ENCODE peak calls at places on chromosomes 3 and 15, in seven cellular contexts. D, Y, F, E, G, V and I are unnamed samples.

GRCh38 chr3:106092792-106093191 is 224.0 kb upstream of the CBLB start:
- DNase-seq in D (no peak), V (no peak), G (no peak), E (no peak), F (no peak), Y (no peak), I (no peak)

GRCh38 chr3:160008979-160009378 is 20.3 kb downstream of the IL12A start:
- DNase-seq in V (no peak), G (no peak), D (no peak), E (no peak), Y (no peak), F (no peak), I (no peak)

GRCh38 chr3:194161181-194162045 is 25.5 kb downstream of the HES1 start:
- DNase-seq in F (no peak), G (no peak), E (no peak), Y (no peak), V (peak; percentile 88), D (no peak), I (no peak)

GRCh38 chr15:37096878-37097568 is 3.3 kb downstream of the MEIS2 start:
- DNase-seq in E (peak; percentile 74), F (no peak), G (no peak), D (no peak), Y (no peak), V (no peak), I (no peak)

GRCh38 chr3:41933154-41933676 is 28.7 kb downstream of the ULK4 start:
- DNase-seq in E (no peak), D (peak; percentile 62), G (no peak), V (peak; percentile 60), F (no peak), Y (no peak), I (no peak)

GRCh38 chr3:193240850-193241706 is at the start of gene PLAAT1:
- DNase-seq in G (peak; percentile 79), D (no peak), V (no peak), E (peak; percentile 89), F (peak; percentile 93), Y (peak; percentile 61), I (peak; percentile 46)

GRCh38 chr3:186099178-186099577 is 9.7 kb downstream of the ETV5 start:
- DNase-seq in D (peak; percentile 45), Y (peak; percentile 12), E (no peak), G (peak; percentile 52), F (peak; percentile 44), V (peak; percentile 42), I (peak; percentile 64)

GRCh38 chr3:109702252-109702651 is 364.9 kb upstream of the DPPA4 start:
- DNase-seq in Y (no peak), E (no peak), G (no peak), D (no peak), V (no peak), F (no peak), I (no peak)

GRCh38 chr3:62718515-62719320 is 156.5 kb downstream of the CADPS start:
- DNase-seq in Y (no peak), E (no peak), F (no peak), V (no peak), D (no peak), G (no peak), I (peak; percentile 42)

GRCh38 chr3:71172176-71172575 is 411.4 kb downstream of the FOXP1 start:
- DNase-seq in V (no peak), G (no peak), Y (no peak), D (no peak), F (no peak), E (no peak), I (no peak)

GRCh38 chr3:12308517-12308916 is 19.6 kb downstream of the PPARG start:
- DNase-seq in V (no peak), D (peak; percentile 67), G (no peak), F (no peak), E (no peak), Y (no peak), I (no peak)

GRCh38 chr3:48410205-48411040 is 19.5 kb downstream of the PLXNB1 start:
- DNase-seq in D (no peak), V (no peak), F (no peak), E (no peak), G (peak; percentile 6), Y (no peak), I (peak; percentile 1)

GRCh38 chr3:194139085-194139976 is 3.4 kb downstream of the HES1 start:
- DNase-seq in V (peak; percentile 77), F (peak; percentile 46), G (no peak), D (no peak), Y (no peak), E (peak; percentile 80), I (no peak)

GRCh38 chr3:153634683-153635082 is 472.7 kb downstream of the RAP2B start:
- DNase-seq in Y (no peak), G (no peak), E (no peak), F (no peak), V (no peak), D (no peak), I (no peak)

GRCh38 chr15:98904466-98905048 is 103.0 kb downstream of the PGPEP1L start:
- DNase-seq in E (peak; percentile 66), F (no peak), Y (peak; percentile 22), V (no peak), D (peak; percentile 39), G (no peak), I (peak; percentile 47)

GRCh38 chr3:99534951-99535704 is 103.3 kb upstream of the COL8A1 start:
- DNase-seq in G (no peak), Y (no peak), E (no peak), D (peak; percentile 85), F (peak; percentile 18), V (no peak), I (no peak)

GRCh38 chr3:52245322-52246263 is at the start of gene PPM1M:
- DNase-seq in G (peak; percentile 24), E (peak; percentile 83), Y (peak; percentile 67), F (peak; percentile 58), D (no peak), V (no peak), I (peak; percentile 46)

GRCh38 chr3:52472239-52472783 is 16.9 kb downstream of the NISCH start:
- DNase-seq in D (no peak), E (no peak), G (no peak), Y (no peak), V (no peak), F (no peak), I (no peak)

GRCh38 chr15:43517354-43518072 is at the start of gene MAP1A:
- DNase-seq in E (peak; percentile 74), G (no peak), D (no peak), F (peak; percentile 85), V (no peak), Y (peak; percentile 37), I (peak; percentile 83)

GRCh38 chr15:66789029-66790025 is 87.3 kb downstream of the SMAD6 start:
- DNase-seq in G (no peak), F (peak; percentile 43), Y (peak; percentile 38), D (peak; percentile 78), E (no peak), V (no peak), I (no peak)

GRCh38 chr3:194485876-194486539 is 794 bp downstream of the ATP13A3 start:
- DNase-seq in E (peak; percentile 29), Y (peak; percentile 50), V (peak; percentile 11), D (no peak), G (peak; percentile 22), F (peak; percentile 24), I (no peak)

GRCh38 chr3:143064777-143065176 is 54.8 kb upstream of the CHST2 start:
- DNase-seq in V (no peak), D (no peak), F (no peak), G (no peak), E (no peak), Y (no peak), I (no peak)
- TF ChIP-seq CTCF in V (no peak), D (no peak), F (no peak), G (no peak), E (no peak), Y (no peak), I (no peak)

GRCh38 chr3:44981220-44981619 is 5.2 kb downstream of the EXOSC7 start:
- DNase-seq in E (no peak), G (no peak), F (no peak), Y (no peak), V (no peak), D (no peak), I (no peak)
- H3K27ac ChIP-seq in E (no peak overlapping the region), G (no peak overlapping the region), F (no peak overlapping the region), Y (no peak overlapping the region), V (no peak overlapping the region), D (no peak overlapping the region), I (no peak overlapping the region)

DNA sequence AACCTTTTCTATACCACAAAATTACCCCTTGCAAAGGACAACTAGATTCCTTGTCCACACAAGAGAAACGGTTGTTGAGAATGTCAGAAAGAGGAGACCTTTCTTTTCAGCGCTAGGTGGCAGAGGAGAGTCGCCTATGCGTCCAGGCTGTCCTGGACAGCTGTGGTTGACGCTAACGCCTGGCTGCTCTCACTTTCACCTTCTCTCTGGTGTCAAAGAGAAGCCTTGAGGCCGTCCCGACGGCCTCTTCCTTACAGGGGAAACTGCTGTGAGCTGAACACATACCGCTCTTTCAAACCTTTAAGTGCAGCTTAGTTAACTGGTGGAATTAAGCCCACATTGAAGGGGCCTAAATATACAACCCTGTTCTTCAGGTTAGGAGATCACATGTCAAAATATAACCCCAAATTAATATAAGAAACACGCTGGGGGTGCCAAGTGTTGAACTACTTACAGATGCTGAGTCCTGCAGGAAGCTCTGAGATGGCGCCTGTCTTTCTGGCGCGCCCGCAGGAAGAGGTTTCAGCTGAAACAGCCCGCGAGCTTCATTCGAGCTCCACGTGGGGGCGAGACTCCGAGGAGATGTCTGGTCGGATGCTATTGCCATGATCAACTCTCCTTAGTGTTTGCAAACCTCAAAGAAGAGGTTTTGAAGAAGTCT is 26.1 kb upstream of the KBTBD8 start:
- DNase-seq in D (peak; percentile 50), Y (peak; percentile 83), G (peak; percentile 63), E (peak; percentile 90), V (peak; percentile 56), F (peak; percentile 93), I (peak; percentile 67)
- H3K4me3 ChIP-seq in D (peak overlapping the region; percentile 53), Y (peak overlapping the region; percentile 41), G (peak overlapping the region; percentile 41), E (peak overlapping the region; percentile 7), V (no peak overlapping the region), F (no peak overlapping the region), I (peak overlapping the region; percentile 57)

GRCh38 chr3:50353231-50354004 is 2.8 kb downstream of the CYB561D2 start:
- DNase-seq in E (no peak), F (no peak), G (no peak), V (no peak), Y (no peak), D (no peak), I (no peak)

GRCh38 chr3:50350527-50351317 is at the start of the genes CYB561D2 and NPRL2:
- DNase-seq in F (peak; percentile 97), E (peak; percentile 95), V (peak; percentile 96), G (peak; percentile 97), D (peak; percentile 72), Y (peak; percentile 99), I (peak; percentile 98)

GRCh38 chr3:50351318-50351687 is 641 bp downstream of the CYB561D2 start:
- DNase-seq in G (no peak), Y (no peak), D (no peak), E (no peak), F (no peak), V (no peak), I (no peak)

GRCh38 chr3:50354186-50354764 is 3.6 kb downstream of the CYB561D2 start:
- DNase-seq in E (no peak), D (no peak), F (no peak), G (no peak), V (no peak), Y (no peak), I (no peak)

DNA sequence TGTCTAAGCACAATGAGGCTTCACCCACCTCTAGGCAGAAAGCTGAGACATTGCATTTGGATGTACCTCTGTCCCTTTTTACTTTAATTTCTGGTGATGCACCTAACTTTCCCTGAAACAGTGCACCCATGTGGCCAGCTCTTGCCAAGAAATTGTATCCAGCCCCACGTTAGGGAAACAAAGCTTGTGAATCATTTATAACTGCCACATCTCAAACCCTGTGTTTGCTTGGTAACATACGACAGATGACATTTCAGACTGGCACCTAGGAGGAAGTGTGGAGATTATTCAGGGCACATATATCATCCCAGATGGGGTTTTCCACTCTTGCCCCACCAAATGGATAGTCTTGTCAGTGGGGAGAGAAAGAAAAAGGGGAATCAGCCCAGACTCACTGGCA is 2.1 kb downstream of the CYB561D2 start:
- DNase-seq in F (no peak), Y (no peak), V (no peak), G (no peak), E (no peak), D (no peak), I (no peak)
- TF ChIP-seq CTCF in F (peak; percentile 15), Y (no peak), V (no peak), G (no peak), E (no peak), D (peak; percentile 34), I (no peak)